ENCODE peak calls at places on chromosomes 16 and 17, in six cellular contexts. I is GM23338, V is A549, S is upper lobe of right lung, X is heart left ventricle, J is endothelial cell of umbilical vein. F is an unnamed sample.

GRCh38 chr17:49365667-49366066 is 3.6 kb upstream of the ZNF652 start:
- DNase-seq in I (peak), V (peak), S (no peak), X (no peak), J (no peak), F (no peak)

GRCh38 chr17:81888988-81889595 is 2.3 kb downstream of the ALYREF start:
- DNase-seq in I (no peak), V (no peak), S (no peak), X (no peak), J (no peak), F (no peak)

GRCh38 chr17:57328109-57328882 is 72.0 kb downstream of the MSI2 start:
- DNase-seq in I (no peak), V (no peak), S (no peak), X (no peak), J (no peak), F (no peak)

GRCh38 chr17:46192484-46193245 is 564 bp downstream of the KANSL1 start:
- DNase-seq in I (peak), V (peak), S (peak), X (peak), J (peak), F (peak)

GRCh38 chr16:31191697-31192428 is 10.7 kb downstream of the PYCARD start:
- DNase-seq in I (no peak), V (no peak), S (no peak), X (no peak), J (no peak), F (no peak)

GRCh38 chr16:58099956-58100300 is 29.3 kb downstream of the CFAP20 start:
- DNase-seq in I (no peak), V (no peak), S (peak), X (no peak), J (no peak), F (no peak)

GRCh38 chr17:12510535-12510934 is 155.2 kb upstream of the MYOCD start:
- DNase-seq in I (no peak), V (no peak), S (no peak), X (no peak), J (no peak), F (no peak)

GRCh38 chr17:35052240-35052608 is 11.3 kb downstream of the RFFL start:
- DNase-seq in I (no peak), V (no peak), S (no peak), X (no peak), J (no peak), F (no peak)

GRCh38 chr16:2992383-2993081 is 12.3 kb upstream of the PKMYT1 start:
- DNase-seq in I (no peak), V (no peak), S (no peak), X (no peak), J (no peak), F (no peak)

GRCh38 chr17:1455291-1455747 is 713 bp downstream of the CRK start:
- DNase-seq in I (peak), V (peak), S (peak), X (peak), J (peak), F (peak)

GRCh38 chr17:1792495-1793446 is 30.9 kb downstream of the SERPINF1 start:
- DNase-seq in I (no peak), V (no peak), S (no peak), X (no peak), J (no peak), F (no peak)

GRCh38 chr16:79286646-79287423 is 313.7 kb downstream of the MAF start:
- DNase-seq in I (peak), V (no peak), S (peak), X (peak), J (no peak), F (no peak)

GRCh38 chr16:26777821-26778220 is 288.9 kb upstream of the C16orf82 start:
- DNase-seq in I (no peak), V (no peak), S (no peak), X (no peak), J (no peak), F (no peak)

GRCh38 chr16:87693827-87694226 is 72.0 kb downstream of the KLHDC4 start:
- DNase-seq in I (no peak), V (no peak), S (no peak), X (no peak), J (no peak), F (no peak)

GRCh38 chr17:66777689-66778225 is 57.2 kb upstream of the CACNG5 start:
- DNase-seq in I (peak), V (no peak), S (peak), X (no peak), J (no peak), F (no peak)

GRCh38 chr17:55298111-55298510 is 33.4 kb downstream of the HLF start:
- DNase-seq in I (no peak), V (no peak), S (no peak), X (no peak), J (no peak), F (no peak)

GRCh38 chr16:12513057-12513790 is 290.5 kb downstream of the CPPED1 start:
- DNase-seq in I (no peak), V (no peak), S (no peak), X (no peak), J (no peak), F (no peak)

DNA sequence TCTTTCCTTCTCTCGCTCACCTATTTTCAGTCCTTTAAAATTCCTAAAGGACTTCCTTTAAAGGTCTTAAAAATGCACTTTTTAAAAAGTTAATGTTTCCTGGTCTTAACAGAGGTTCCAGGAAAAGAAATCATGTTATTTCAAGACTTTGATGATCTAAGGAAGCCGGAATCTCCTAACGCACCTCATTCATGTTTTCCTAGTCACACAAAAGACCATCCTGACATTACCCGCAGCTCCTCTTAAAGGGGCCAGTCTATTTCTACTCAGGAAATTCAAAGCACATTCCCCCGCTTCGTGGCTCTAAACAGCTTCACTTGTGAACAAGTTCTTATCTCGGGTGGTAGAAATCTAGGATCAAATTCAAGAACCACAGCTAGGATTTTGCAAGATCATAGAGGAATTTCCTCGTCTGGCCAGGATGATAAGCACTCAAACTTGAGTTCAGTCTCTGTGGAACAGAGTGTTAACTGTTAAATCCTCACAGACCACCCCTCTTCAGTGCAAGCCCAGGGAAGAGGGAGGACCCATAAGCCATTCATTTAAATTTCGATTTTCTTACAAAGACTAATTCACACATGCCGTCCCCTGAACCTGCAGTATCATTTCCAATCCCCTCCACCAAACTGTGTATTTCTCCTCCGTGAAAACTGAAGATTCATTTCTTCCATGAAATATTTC is 137.1 kb upstream of the AXIN2 start:
- DNase-seq in I (peak), V (no peak), S (no peak), X (no peak), J (peak), F (no peak)
- H3K27ac ChIP-seq in I (peak), V (peak), S (peak), X (no peak), J (no peak), F (no peak)

DNA sequence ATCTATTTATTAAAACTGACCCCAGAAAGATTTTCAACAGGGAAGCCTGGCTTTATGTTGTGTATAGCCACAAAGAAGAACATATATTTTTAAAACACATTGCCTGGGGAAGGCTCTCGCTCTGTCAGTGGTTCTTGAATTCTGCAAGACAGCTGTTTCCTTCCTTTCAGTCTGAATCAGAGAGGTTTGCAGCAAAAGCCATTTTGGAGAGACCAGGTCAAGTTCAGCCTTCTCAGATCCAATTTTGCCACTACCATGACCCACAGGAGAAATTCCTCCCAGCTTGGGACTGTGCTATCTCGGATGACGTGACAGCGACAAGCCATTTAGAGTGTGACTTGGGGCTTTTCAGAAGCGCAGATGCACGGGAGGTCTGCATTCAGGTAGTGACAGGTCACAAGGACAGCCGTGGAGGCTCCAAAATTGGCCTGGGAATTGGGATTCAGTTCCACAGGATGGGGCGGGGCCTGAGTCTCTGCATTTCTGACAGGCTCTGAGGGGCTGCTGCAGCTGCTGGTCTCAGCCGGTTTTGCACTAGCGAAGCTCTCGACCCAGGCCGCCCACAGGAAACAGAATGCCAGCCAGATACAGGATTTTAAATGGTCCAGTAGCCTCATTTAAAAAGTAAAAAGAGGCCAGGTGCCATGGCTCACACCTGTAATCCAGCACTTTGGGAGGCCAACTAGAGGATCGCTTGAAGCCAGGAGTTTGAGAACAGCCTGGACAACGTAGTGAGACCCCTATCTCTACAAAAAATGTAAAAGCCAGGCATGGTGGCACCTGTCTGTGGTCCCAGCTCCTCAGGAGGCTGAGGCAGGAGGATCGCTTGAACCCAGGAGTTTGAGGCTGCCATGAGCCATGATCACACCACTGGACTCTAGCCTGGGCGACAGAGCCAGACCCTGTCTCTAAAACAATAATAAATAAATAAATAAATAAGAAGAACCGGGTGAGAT is 196.6 kb upstream of the CIBAR2 start:
- DNase-seq in I (no peak), V (no peak), S (no peak), X (no peak), J (peak), F (no peak)
- H3K27ac ChIP-seq in I (no peak), V (no peak), S (no peak), X (no peak), J (no peak), F (peak)

DNA sequence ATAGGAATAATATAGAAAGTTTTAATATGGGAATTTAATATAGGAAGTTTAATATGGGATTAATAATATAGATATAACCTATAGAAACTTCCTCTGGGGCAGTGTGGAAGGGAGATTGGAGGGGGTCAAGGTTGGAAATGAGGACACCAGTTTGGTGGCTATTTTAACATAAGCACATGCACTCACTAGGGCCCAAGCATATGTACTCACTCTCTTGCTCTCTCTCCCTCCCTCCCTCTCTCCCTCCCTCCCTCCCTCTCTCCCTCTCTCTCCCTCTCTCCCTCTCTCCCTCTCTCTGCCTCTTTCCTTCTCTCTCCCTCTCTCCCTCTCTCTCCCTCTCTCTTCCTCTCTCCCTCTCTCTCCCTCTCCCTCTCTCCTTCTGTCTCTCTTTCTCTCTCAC is 528.1 kb downstream of the NPIPA7 start:
- DNase-seq in I (no peak), V (no peak), S (no peak), X (no peak), J (no peak), F (no peak)
- H3K27ac ChIP-seq in I (no peak), V (no peak), S (no peak), X (no peak), J (no peak), F (no peak)

GRCh38 chr16:89473791-89474414 is 16.5 kb downstream of the ANKRD11 start:
- DNase-seq in I (no peak), V (no peak), S (no peak), X (no peak), J (no peak), F (no peak)

GRCh38 chr16:89472711-89473075 is 17.7 kb downstream of the ANKRD11 start:
- DNase-seq in I (no peak), V (no peak), S (no peak), X (no peak), J (no peak), F (no peak)

GRCh38 chr16:89475144-89475543 is 15.2 kb downstream of the ANKRD11 start:
- DNase-seq in I (peak), V (no peak), S (no peak), X (no peak), J (no peak), F (no peak)

GRCh38 chr16:89471225-89471624 is 19.1 kb downstream of the ANKRD11 start:
- DNase-seq in I (no peak), V (no peak), S (no peak), X (no peak), J (no peak), F (no peak)

DNA sequence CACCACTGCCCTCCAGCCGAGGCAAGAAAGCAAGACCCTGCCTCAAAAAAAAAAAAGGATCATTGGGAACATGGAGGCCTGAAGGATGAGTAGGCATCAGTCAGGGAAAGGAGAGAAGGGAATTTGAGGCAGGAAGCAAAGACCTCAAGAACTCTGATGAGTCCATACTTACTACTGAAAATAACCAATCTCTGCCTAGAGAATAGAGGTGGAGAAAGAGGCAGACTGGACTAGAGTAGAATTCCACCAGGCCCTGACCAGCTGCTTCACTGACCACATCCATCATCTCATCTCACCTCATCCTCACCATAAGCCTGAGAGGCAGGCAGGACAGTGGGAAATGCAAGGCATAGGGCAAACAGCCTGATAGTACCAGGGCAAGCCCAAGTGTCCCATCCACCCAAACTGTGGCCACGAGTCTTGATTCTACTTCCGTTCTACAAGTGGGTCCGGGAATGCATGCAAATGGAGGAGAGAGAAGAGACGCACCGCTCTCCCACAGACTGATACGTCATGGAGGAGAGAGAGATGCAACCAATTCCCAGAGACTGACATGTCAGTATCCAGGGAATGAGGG is 17.1 kb downstream of the ANKRD11 start:
- DNase-seq in I (no peak), V (no peak), S (no peak), X (no peak), J (no peak), F (no peak)
- H3K27ac ChIP-seq in I (peak), V (no peak), S (no peak), X (no peak), J (no peak), F (no peak)

GRCh38 chr17:72616457-72616856 is 476.0 kb downstream of the SLC39A11 start:
- DNase-seq in I (no peak), V (no peak), S (no peak), X (no peak), J (no peak), F (no peak)

GRCh38 chr17:72617557-72617956 is 474.9 kb downstream of the SLC39A11 start:
- DNase-seq in I (no peak), V (no peak), S (no peak), X (no peak), J (no peak), F (no peak)

GRCh38 chr17:72615627-72615991 is 476.9 kb downstream of the SLC39A11 start:
- DNase-seq in I (no peak), V (no peak), S (no peak), X (no peak), J (no peak), F (no peak)

GRCh38 chr17:72619976-72620650 is 472.4 kb downstream of the SLC39A11 start:
- DNase-seq in I (no peak), V (no peak), S (no peak), X (no peak), J (no peak), F (no peak)

GRCh38 chr17:72618018-72618509 is 474.4 kb downstream of the SLC39A11 start:
- DNase-seq in I (no peak), V (no peak), S (no peak), X (no peak), J (no peak), F (no peak)
- H3K27ac ChIP-seq in I (no peak), V (peak), S (no peak), X (no peak), J (no peak), F (no peak)

GRCh38 chr16:83402160-83402794 is 405.5 kb upstream of the HSBP1 start:
- DNase-seq in I (peak), V (no peak), S (no peak), X (no peak), J (no peak), F (no peak)

GRCh38 chr16:83403751-83404150 is 404.0 kb upstream of the HSBP1 start:
- DNase-seq in I (no peak), V (no peak), S (no peak), X (no peak), J (no peak), F (no peak)

GRCh38 chr16:83397601-83398000 is 410.2 kb upstream of the HSBP1 start:
- DNase-seq in I (no peak), V (no peak), S (no peak), X (no peak), J (no peak), F (no peak)

GRCh38 chr16:83402969-83403368 is 404.8 kb upstream of the HSBP1 start:
- DNase-seq in I (peak), V (no peak), S (no peak), X (no peak), J (peak), F (no peak)

DNA sequence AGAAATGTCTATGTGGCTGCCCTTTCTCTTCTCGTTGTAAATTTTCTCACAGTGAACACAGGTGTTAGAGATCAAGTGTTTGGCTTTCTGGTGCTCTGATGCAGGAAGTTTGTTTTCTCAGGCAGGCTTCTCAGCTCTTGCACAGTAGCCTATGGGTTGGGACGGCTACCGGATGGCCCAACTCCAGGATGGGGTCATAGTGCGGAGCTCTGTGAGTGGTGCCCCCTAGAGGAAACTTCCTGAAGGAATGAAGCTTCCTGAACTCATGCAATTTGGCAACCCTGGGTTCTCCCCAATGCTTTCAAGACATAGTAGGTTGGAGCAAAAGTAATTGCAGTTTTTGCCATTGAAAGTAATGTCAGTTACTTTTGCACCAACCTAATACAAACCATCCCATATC is 407.5 kb upstream of the HSBP1 start:
- DNase-seq in I (peak), V (no peak), S (no peak), X (no peak), J (no peak), F (no peak)
- H3K27ac ChIP-seq in I (no peak), V (no peak), S (no peak), X (no peak), J (no peak), F (no peak)

GRCh38 chr16:81081007-81081406 is 4.0 kb upstream of the C16orf46 start:
- DNase-seq in I (no peak), V (no peak), S (no peak), X (no peak), J (no peak), F (no peak)
- H3K27ac ChIP-seq in I (no peak), V (no peak), S (no peak), X (no peak), J (no peak), F (no peak)

GRCh38 chr16:56748191-56748590 is 18.3 kb downstream of the NUP93 start:
- DNase-seq in I (no peak), V (no peak), S (no peak), X (no peak), J (no peak), F (no peak)

GRCh38 chr16:56743840-56744239 is 13.9 kb downstream of the NUP93 start:
- DNase-seq in I (peak), V (no peak), S (no peak), X (peak), J (peak), F (no peak)

GRCh38 chr16:56747486-56748045 is 17.6 kb downstream of the NUP93 start:
- DNase-seq in I (peak), V (no peak), S (no peak), X (no peak), J (no peak), F (no peak)

GRCh38 chr16:56742030-56742984 is 12.4 kb downstream of the NUP93 start:
- DNase-seq in I (no peak), V (no peak), S (no peak), X (no peak), J (peak), F (no peak)

GRCh38 chr16:56744996-56745640 is 15.2 kb downstream of the NUP93 start:
- DNase-seq in I (peak), V (no peak), S (no peak), X (no peak), J (no peak), F (no peak)
- H3K27ac ChIP-seq in I (no peak), V (no peak), S (no peak), X (peak), J (no peak), F (no peak)

F was measured in naive thymus-derived CD4-positive, alpha-beta T cell.